ENCODE peak calls at places on chromosomes 16 and 17, in six cellular contexts. W is lung; B is spleen; N is neuronal stem cell; T is prostate gland; Y is CD8-positive, alpha-beta T cell. S is an unnamed sample.
A peak's percentile ranks its signal among the peaks of the same experiment; 100 is the strongest.

GRCh38 chr17:65417406-65418221 is 143.8 kb downstream of the AXIN2 start:
- DNase-seq in T (no peak), N (no peak), W (no peak), B (no peak), Y (no peak), S (no peak)

GRCh38 chr17:51118330-51119195 is 2.1 kb downstream of the SPAG9 start:
- DNase-seq in N (no peak), Y (no peak), T (peak; percentile 64), B (no peak), W (peak; percentile 58), S (no peak)

GRCh38 chr17:61363601-61364462 is 35.8 kb upstream of the TBX2 start:
- DNase-seq in W (no peak), Y (no peak), B (peak; percentile 36), N (no peak), T (no peak), S (no peak)

GRCh38 chr16:76854234-76854633 is 336.8 kb upstream of the MON1B start:
- DNase-seq in B (no peak), N (no peak), T (no peak), W (no peak), Y (no peak), S (no peak)

GRCh38 chr17:71769850-71770249 is 351.0 kb upstream of the SOX9 start:
- DNase-seq in T (no peak), W (no peak), B (no peak), Y (no peak), N (no peak), S (no peak)

GRCh38 chr17:60095830-60096229 is 17.1 kb upstream of the HEATR6 start:
- DNase-seq in Y (no peak), N (no peak), B (no peak), T (no peak), W (no peak), S (no peak)

GRCh38 chr17:51995797-51996403 is 162.6 kb downstream of the CA10 start:
- DNase-seq in N (no peak), Y (no peak), T (no peak), B (no peak), W (no peak), S (no peak)

GRCh38 chr17:50043290-50044148 is 12.4 kb upstream of the ITGA3 start:
- DNase-seq in B (peak; percentile 88), W (no peak), N (no peak), Y (no peak), T (no peak), S (no peak)

GRCh38 chr16:578870-579405 is 9.2 kb downstream of the PIGQ start:
- DNase-seq in N (peak; percentile 71), T (peak; percentile 74), Y (peak; percentile 60), B (peak; percentile 93), W (peak; percentile 75), S (peak; percentile 73)

DNA sequence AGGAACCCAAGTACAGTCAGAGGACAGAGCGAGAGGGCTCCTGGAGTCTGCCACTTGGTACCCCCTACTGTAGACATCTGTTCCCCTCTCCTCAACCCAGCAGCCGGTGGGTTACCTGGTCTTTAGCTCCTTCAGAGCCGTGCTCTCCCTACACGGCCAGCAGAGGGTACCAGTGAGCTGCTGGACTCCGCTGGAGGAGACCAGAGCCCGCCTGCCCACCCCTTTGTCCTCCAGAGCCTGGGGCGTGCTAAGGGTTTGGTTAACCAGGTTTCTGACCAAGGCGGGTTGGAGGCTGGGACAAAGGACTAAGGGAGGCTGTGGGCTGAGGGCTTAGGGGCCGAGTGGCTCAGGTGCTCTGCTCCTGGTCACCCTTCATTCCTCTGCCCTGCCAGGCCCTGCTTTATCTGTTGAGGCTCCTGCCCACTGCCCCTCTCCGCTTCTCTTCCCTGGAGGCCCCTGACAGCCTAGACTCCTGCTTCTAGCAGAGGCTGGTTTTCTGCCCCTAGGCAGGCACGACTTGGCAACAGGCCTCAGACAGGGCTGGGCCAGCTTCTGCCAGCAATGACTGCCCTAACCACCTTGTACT is 2.7 kb upstream of the HSD11B2 start:
- DNase-seq in N (peak; percentile 71), B (peak; percentile 89), T (peak; percentile 76), W (peak; percentile 68), Y (peak; percentile 57), S (peak; percentile 81)
- H3K27ac ChIP-seq in N (no peak overlapping the region), B (no peak overlapping the region), T (peak overlapping the region; percentile 49), W (no peak overlapping the region), Y (no peak overlapping the region), S (no peak overlapping the region)

GRCh38 chr17:74639704-74640142 is 16.2 kb upstream of the CD300E start:
- DNase-seq in B (no peak), W (no peak), T (no peak), N (no peak), Y (no peak), S (no peak)
- H3K4me1 ChIP-seq in B (peaks cover 57% of the 10 kb centered on the region), W (no peaks in the 10 kb centered on the region), T (no peaks in the 10 kb centered on the region), N (peaks cover 4% of the 10 kb centered on the region), Y (peaks cover 10% of the 10 kb centered on the region), S (no peaks in the 10 kb centered on the region)

GRCh38 chr16:13638218-13638617 is 281.7 kb upstream of the ERCC4 start:
- DNase-seq in T (no peak), W (no peak), N (no peak), B (no peak), Y (no peak), S (no peak)

GRCh38 chr16:13645525-13645924 is 274.4 kb upstream of the ERCC4 start:
- DNase-seq in Y (no peak), N (no peak), W (no peak), T (no peak), B (no peak), S (no peak)

DNA sequence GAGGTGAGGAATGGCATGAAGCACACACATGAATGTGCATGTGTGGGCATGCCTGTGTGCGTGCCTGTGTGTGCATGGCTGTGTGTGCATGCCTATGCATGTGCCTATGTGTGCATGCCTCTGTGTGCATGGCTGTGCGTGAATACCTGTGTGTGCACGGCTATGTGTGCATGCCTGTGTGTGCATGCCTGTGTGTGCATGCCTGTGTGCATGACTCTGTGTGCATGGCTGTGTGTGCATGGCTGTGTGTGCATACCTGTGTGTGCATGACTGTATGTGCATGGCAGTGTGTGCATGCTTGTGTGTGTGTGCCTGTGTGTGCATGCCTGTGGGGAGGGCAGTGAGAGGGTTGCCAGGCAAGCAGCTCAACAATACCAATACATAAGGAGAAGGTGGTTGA is 276.5 kb upstream of the ERCC4 start:
- DNase-seq in Y (no peak), W (no peak), T (no peak), N (no peak), B (no peak), S (no peak)
- H3K4me3 ChIP-seq in Y (no peak overlapping the region), W (no peak overlapping the region), T (no peak overlapping the region), N (no peak overlapping the region), B (no peak overlapping the region), S (no peak overlapping the region)

GRCh38 chr17:40350410-40351184 is 13.9 kb downstream of the GJD3 start:
- DNase-seq in T (no peak), N (peak; percentile 94), Y (no peak), W (no peak), B (no peak), S (no peak)
- H3K27ac ChIP-seq in T (no peak overlapping the region), N (peak overlapping the region; percentile 62), Y (no peak overlapping the region), W (no peak overlapping the region), B (peak overlapping the region; percentile 97), S (peak overlapping the region; percentile 97)

DNA sequence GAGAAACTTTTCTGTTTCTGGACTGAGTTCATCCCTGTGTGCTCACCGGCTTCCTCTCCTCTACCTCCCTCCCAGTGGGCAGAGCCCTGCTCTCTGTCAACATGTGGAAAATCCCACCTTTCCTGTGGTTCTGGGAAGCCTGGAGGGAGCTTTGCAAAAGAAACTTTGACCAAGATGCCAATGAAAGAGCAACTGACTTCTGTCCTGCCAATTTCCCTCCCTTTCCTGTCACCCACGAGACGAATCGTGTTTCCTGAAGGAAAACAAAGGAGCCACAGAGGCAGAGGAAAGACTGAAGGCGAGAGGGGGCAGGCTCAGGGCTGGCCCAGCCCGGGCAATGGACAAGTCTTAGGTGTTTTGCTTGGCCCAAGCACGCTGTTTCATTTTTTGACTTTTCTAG is 82.8 kb downstream of the PLCG2 start:
- DNase-seq in B (no peak), N (no peak), Y (no peak), W (no peak), T (no peak), S (no peak)
- H3K4me1 ChIP-seq in B (peaks cover 55% of the 10 kb centered on the region), N (no peaks in the 10 kb centered on the region), Y (no peaks in the 10 kb centered on the region), W (peaks cover 9% of the 10 kb centered on the region), T (no peaks in the 10 kb centered on the region), S (no peaks in the 10 kb centered on the region)

GRCh38 chr17:20218231-20218630 is 209.1 kb downstream of the SPECC1 start:
- DNase-seq in N (no peak), T (no peak), W (no peak), B (no peak), Y (no peak), S (no peak)
- H3K4me3 ChIP-seq in N (no peak overlapping the region), T (no peak overlapping the region), W (no peak overlapping the region), B (no peak overlapping the region), Y (no peak overlapping the region), S (no peak overlapping the region)

GRCh38 chr16:49652441-49653175 is 203.3 kb downstream of the ZNF423 start:
- DNase-seq in Y (no peak), T (no peak), W (no peak), B (no peak), N (no peak), S (no peak)
- H3K27ac ChIP-seq in Y (no peak overlapping the region), T (peak overlapping the region; percentile 54), W (no peak overlapping the region), B (no peak overlapping the region), N (no peak overlapping the region), S (no peak overlapping the region)

GRCh38 chr16:53922805-53923645 is 219.1 kb downstream of the FTO start:
- DNase-seq in N (no peak), B (no peak), Y (no peak), T (no peak), W (no peak), S (no peak)

GRCh38 chr16:53922067-53922804 is 218.3 kb downstream of the FTO start:
- DNase-seq in T (no peak), Y (no peak), W (no peak), N (no peak), B (no peak), S (no peak)

GRCh38 chr16:53924311-53924860 is 220.4 kb downstream of the FTO start:
- DNase-seq in B (no peak), Y (no peak), N (no peak), W (no peak), T (no peak), S (peak; percentile 26)

GRCh38 chr16:53925011-53925410 is 221.1 kb downstream of the FTO start:
- DNase-seq in T (no peak), B (no peak), Y (no peak), W (no peak), N (no peak), S (no peak)

DNA sequence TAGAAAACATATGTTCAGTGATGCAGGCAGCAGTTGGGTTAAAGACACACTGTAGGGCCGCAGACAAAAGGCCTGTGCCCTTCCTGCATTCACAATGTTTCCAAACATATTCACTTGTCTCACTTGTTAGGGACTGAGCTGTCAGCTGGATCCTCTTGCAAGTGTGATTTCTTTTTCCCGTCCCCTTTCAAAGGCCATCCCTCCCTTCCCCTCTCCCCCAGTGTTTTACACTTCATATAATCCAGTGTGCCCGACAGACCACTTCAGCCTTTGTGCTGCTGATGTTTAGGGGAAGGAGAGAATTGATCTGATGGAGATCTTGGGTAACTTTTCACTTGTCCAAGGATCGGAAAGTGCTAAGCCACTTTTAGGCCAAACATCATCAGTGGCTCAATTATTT is 217.1 kb downstream of the FTO start:
- DNase-seq in N (no peak), W (no peak), T (no peak), Y (no peak), B (no peak), S (no peak)
- H3K4me1 ChIP-seq in N (peaks cover 60% of the 10 kb centered on the region), W (peaks cover 4% of the 10 kb centered on the region), T (no peaks in the 10 kb centered on the region), Y (no peaks in the 10 kb centered on the region), B (no peaks in the 10 kb centered on the region), S (no peaks in the 10 kb centered on the region)

S was measured in testis.